ENCODE peak calls at places on chromosomes 7 and 10, in five cellular contexts. N is foreskin fibroblast; I is H7; K is astrocyte of the spinal cord; O is CD8-positive, alpha-beta memory T cell. D is an unnamed sample.

GRCh38 chr10:84204122-84204521 is 9.8 kb downstream of the CDHR1 start:
- DNase-seq in K (no peak), N (no peak), I (peak; percentile 89), O (no peak), D (no peak)

GRCh38 chr7:136496526-136496925 is 371.9 kb upstream of the CHRM2 start:
- DNase-seq in O (no peak), N (no peak), I (no peak), K (no peak), D (no peak)

GRCh38 chr10:88792656-88793055 is 9.9 kb upstream of the LIPM start:
- DNase-seq in I (no peak), O (no peak), K (peak; percentile 41), N (peak; percentile 65), D (peak; percentile 37)

GRCh38 chr10:37728830-37729229 is 128.6 kb downstream of the ZNF248 start:
- DNase-seq in I (no peak), N (no peak), O (no peak), K (no peak), D (no peak)

GRCh38 chr10:123884351-123884906 is 7.2 kb downstream of the CPXM2 start:
- DNase-seq in K (no peak), I (no peak), N (no peak), O (no peak), D (no peak)

GRCh38 chr7:6615853-6616555 is 594 bp downstream of the ZNF853 start:
- DNase-seq in I (peak; percentile 90), N (no peak), K (no peak), O (no peak), D (no peak)

GRCh38 chr7:5634107-5634950 is 147.1 kb downstream of the RNF216 start:
- DNase-seq in N (peak; percentile 95), K (peak; percentile 89), O (no peak), I (peak; percentile 76), D (peak; percentile 75)

GRCh38 chr7:85673881-85674280 is 487.0 kb upstream of the SEMA3D start:
- DNase-seq in I (no peak), K (no peak), O (no peak), N (no peak), D (no peak)

GRCh38 chr10:70809011-70809611 is 6.6 kb upstream of the SGPL1 start:
- DNase-seq in K (no peak), N (no peak), O (no peak), I (no peak), D (no peak)

GRCh38 chr7:115654384-115655181 is 376.0 kb downstream of the TFEC start:
- DNase-seq in N (no peak), O (no peak), K (no peak), I (no peak), D (no peak)

GRCh38 chr7:146172112-146172511 is 55.5 kb downstream of the CNTNAP2 start:
- DNase-seq in I (no peak), O (no peak), N (no peak), K (no peak), D (no peak)

GRCh38 chr7:93279541-93279940 is 47.4 kb downstream of the VPS50 start:
- DNase-seq in N (no peak), I (no peak), K (peak; percentile 7), O (no peak), D (no peak)

GRCh38 chr7:46558482-46559193 is 637.6 kb upstream of the IGFBP3 start:
- DNase-seq in K (no peak), O (no peak), I (no peak), N (peak; percentile 49), D (no peak)

GRCh38 chr10:61786728-61787127 is 114.8 kb upstream of the ARID5B start:
- DNase-seq in K (peak; percentile 88), O (no peak), I (no peak), N (peak; percentile 64), D (peak; percentile 42)

GRCh38 chr10:43394868-43395267 is 14.1 kb downstream of the HNRNPF start:
- DNase-seq in I (no peak), K (no peak), N (no peak), O (no peak), D (no peak)
- H3K4me3 ChIP-seq in I (peak overlapping the region; percentile 90), K (no peak overlapping the region), N (peak overlapping the region; percentile 76), O (peak overlapping the region; percentile 57), D (no peak overlapping the region)

GRCh38 chr7:139728203-139728602 is 49.6 kb downstream of the HIPK2 start:
- DNase-seq in N (no peak), O (no peak), I (no peak), K (no peak), D (no peak)

GRCh38 chr7:139727151-139727705 is 50.6 kb downstream of the HIPK2 start:
- DNase-seq in O (no peak), I (no peak), K (peak; percentile 63), N (peak; percentile 62), D (peak; percentile 18)

GRCh38 chr7:139725077-139725476 is 52.7 kb downstream of the HIPK2 start:
- DNase-seq in K (peak; percentile 90), N (peak; percentile 79), I (no peak), O (no peak), D (peak; percentile 50)

GRCh38 chr7:139725843-139726484 is 51.8 kb downstream of the HIPK2 start:
- DNase-seq in O (no peak), K (no peak), N (no peak), I (no peak), D (no peak)

DNA sequence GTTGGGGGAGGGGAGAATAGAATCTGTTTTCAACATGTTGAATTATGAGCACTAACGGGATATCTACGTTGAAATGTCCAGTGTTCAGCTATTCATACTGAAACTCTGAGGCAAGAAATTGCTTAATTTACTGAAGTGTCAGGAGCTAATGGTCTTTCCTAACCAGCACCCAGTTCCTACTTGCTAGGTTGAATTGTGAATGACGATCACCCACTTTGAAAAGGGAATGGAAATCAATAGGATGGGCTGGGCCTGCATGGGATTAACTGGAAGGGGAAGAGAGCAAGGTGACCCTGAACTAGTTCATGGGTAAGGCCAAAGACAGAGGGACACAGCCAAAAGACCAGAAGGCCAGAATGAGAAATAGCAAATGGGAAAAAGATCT is 51.3 kb downstream of the HIPK2 start:
- DNase-seq in I (no peak), N (no peak), K (no peak), O (no peak), D (no peak)
- H3K4me3 ChIP-seq in I (no peak overlapping the region), N (no peak overlapping the region), K (no peak overlapping the region), O (no peak overlapping the region), D (no peak overlapping the region)

GRCh38 chr10:103583871-103584215 is 90.3 kb downstream of the NEURL1 start:
- DNase-seq in O (no peak), K (no peak), I (no peak), N (no peak), D (no peak)
- H3K4me3 ChIP-seq in O (peak overlapping the region; percentile 64), K (no peak overlapping the region), I (no peak overlapping the region), N (peak overlapping the region; percentile 57), D (no peak overlapping the region)

DNA sequence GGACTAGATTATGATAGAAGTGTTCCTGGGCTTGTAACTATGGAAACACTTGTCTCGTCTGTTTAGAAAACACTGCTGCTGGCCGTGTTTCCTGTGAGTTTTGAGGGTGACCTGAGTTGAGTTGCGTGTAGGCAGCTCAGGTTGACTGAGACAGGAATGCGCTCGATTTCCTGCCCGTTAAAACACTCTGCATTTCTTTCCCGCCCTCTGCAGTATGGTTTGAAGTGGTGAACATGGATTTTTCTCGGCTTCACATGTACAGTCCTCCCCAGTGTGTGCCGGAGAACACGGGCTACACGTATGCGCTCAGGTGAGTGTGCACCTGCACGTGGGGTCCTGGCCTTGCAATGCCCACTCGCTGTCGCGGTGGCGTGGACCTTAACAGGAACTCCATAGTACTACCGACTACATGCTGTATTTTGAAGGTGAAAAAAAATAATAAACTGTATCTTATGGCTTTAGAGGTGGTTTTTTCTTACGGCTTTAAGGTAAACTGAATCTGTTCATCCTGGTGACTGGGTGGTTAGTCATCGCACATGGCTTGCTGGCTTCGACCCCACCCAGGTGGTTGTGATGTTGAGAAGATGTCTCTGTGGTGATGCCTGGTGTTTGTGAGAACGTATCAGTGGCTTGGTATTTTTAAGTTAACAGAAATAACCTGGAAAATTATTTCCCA is at the start of gene SUN1:
- DNase-seq in I (no peak), K (peak; percentile 81), O (peak; percentile 31), N (peak; percentile 35), D (peak; percentile 39)
- H3K4me3 ChIP-seq in I (no peak within 1 kb of the TSS), K (peak within 1 kb of the TSS; percentile 12), O (peak within 1 kb of the TSS; percentile 34), N (peak within 1 kb of the TSS; percentile 40), D (peak within 1 kb of the TSS; percentile 17)

GRCh38 chr10:101063162-101063525 is 1.4 kb downstream of the KAZALD1 start:
- DNase-seq in N (no peak), I (no peak), K (no peak), O (no peak), D (no peak)

GRCh38 chr10:101061814-101062230 is at the start of gene KAZALD1:
- DNase-seq in O (no peak), I (no peak), N (no peak), K (peak; percentile 65), D (no peak)

GRCh38 chr10:101063548-101064414 is 2.0 kb downstream of the KAZALD1 start:
- DNase-seq in K (no peak), N (no peak), I (peak; percentile 76), O (no peak), D (no peak)

GRCh38 chr10:101060951-101061813 is 607 bp upstream of the KAZALD1 start:
- DNase-seq in K (peak; percentile 93), O (peak; percentile 85), I (peak; percentile 99), N (peak; percentile 91), D (peak; percentile 59)

DNA sequence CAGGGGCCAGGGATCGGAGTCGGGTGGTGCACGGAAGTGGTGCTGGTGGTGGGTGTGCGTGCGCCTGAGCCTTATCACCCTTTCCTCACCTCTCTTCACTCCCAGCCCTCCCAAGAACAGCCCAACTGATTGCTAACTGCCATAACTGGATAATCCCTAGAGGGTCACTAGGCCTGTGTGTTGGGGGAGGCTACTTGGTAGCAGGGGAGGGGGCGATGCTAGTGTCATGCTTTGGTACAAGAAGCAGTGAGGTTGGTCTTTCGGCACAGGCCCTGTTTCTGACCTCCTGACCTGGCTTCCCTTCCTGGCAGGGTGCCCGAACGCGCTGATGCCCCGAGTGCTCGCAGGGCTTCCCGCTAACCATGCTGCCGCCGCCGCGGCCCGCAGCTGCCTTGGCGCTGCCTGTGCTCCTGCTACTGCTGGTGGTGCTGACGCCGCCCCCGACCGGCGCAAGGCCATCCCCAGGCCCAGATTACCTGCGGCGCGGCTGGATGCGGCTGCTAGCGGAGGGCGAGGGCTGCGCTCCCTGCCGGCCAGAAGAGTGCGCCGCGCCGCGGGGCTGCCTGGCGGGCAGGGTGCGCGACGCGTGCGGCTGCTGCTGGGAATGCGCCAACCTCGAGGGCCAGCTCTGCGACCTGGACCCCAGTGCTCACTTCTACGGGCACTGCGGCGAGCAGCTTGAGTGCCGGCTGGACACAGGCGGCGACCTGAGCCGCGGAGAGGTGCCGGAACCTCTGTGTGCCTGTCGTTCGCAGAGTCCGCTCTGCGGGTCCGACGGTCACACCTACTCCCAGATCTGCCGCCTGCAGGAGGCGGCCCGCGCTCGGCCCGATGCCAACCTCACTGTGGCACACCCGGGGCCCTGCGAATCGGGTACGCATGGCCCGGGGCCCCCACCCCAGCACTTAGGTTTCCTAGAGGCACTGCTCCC is 707 bp downstream of the KAZALD1 start:
- DNase-seq in K (no peak), I (peak; percentile 92), O (peak; percentile 33), N (peak; percentile 46), D (no peak)
- H3K4me3 ChIP-seq in K (peak overlapping the region; percentile 67), I (peak overlapping the region; percentile 65), O (peak overlapping the region; percentile 40), N (peak overlapping the region; percentile 92), D (peak overlapping the region; percentile 88)

DNA sequence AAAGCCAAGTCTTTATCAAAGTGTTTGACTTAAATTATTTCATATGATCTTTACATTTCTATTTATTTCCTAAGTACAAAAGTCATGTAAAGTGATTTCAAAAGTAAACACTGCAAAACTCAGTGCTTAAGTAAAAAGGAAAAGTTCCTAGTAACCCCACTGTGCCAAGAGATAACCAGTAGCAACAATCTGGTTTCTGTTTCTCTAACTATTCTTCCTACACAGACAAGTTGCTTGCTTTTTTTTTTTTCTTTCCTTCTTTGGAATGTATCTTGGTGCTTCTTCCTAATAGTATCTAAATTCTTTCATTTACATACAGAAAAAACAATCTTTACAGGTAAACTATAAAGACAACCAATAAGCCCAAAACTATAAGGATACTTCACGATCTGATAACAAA is 3.1 kb downstream of the JCAD start:
- DNase-seq in K (no peak), O (no peak), N (no peak), I (peak; percentile 26), D (no peak)
- H3K4me3 ChIP-seq in K (no peak overlapping the region), O (no peak overlapping the region), N (no peak overlapping the region), I (no peak overlapping the region), D (no peak overlapping the region)

GRCh38 chr7:142669074-142669654 is 80.1 kb upstream of the PRSS1 start:
- DNase-seq in K (peak; percentile 43), O (no peak), I (peak; percentile 27), N (peak; percentile 23), D (no peak)
- H3K4me3 ChIP-seq in K (no peak overlapping the region), O (no peak overlapping the region), I (no peak overlapping the region), N (no peak overlapping the region), D (no peak overlapping the region)

D was measured in AG09309.